ENCODE peak calls at places on chromosomes 13 and 19, in six cellular contexts. F is tibial nerve, J is ovary, V is suprapubic skin, D is SK-N-SH, N is A549. B is an unnamed sample.

GRCh38 chr19:42295831-42296525 is 6.0 kb upstream of the PRR19 start:
- DNase-seq in V (peak), N (peak), F (peak), D (peak), J (peak), B (peak)

GRCh38 chr13:21501709-21502108 is 42.6 kb upstream of the ZDHHC20 start:
- DNase-seq in F (no peak), V (no peak), D (no peak), J (no peak), N (peak), B (no peak)

GRCh38 chr13:76854894-76855293 is 31.3 kb downstream of the KCTD12 start:
- DNase-seq in N (no peak), D (no peak), V (no peak), F (no peak), J (no peak), B (no peak)

GRCh38 chr13:98664047-98664446 is 87.1 kb upstream of the STK24 start:
- DNase-seq in J (no peak), D (no peak), F (no peak), V (no peak), N (no peak), B (no peak)

GRCh38 chr13:48723168-48723567 is 69.4 kb downstream of the CYSLTR2 start:
- DNase-seq in F (no peak), J (no peak), N (no peak), V (no peak), D (no peak), B (no peak)

GRCh38 chr13:108087813-108088212 is 127.5 kb downstream of the LIG4 start:
- DNase-seq in V (no peak), J (no peak), D (no peak), N (no peak), F (no peak), B (no peak)

GRCh38 chr13:80923907-80924306 is 583.0 kb upstream of the SPRY2 start:
- DNase-seq in N (no peak), V (no peak), F (no peak), J (no peak), D (peak), B (no peak)

GRCh38 chr13:31042084-31042483 is 109.6 kb downstream of the TEX26 start:
- DNase-seq in F (no peak), V (no peak), J (no peak), N (no peak), D (no peak), B (no peak)

GRCh38 chr13:52048516-52048915 is 24.0 kb downstream of the UTP14C start:
- DNase-seq in F (no peak), N (no peak), J (no peak), V (no peak), D (no peak), B (no peak)

GRCh38 chr13:80336335-80336734 is 4.6 kb downstream of the SPRY2 start:
- DNase-seq in N (no peak), F (no peak), J (no peak), D (no peak), V (no peak), B (no peak)

DNA sequence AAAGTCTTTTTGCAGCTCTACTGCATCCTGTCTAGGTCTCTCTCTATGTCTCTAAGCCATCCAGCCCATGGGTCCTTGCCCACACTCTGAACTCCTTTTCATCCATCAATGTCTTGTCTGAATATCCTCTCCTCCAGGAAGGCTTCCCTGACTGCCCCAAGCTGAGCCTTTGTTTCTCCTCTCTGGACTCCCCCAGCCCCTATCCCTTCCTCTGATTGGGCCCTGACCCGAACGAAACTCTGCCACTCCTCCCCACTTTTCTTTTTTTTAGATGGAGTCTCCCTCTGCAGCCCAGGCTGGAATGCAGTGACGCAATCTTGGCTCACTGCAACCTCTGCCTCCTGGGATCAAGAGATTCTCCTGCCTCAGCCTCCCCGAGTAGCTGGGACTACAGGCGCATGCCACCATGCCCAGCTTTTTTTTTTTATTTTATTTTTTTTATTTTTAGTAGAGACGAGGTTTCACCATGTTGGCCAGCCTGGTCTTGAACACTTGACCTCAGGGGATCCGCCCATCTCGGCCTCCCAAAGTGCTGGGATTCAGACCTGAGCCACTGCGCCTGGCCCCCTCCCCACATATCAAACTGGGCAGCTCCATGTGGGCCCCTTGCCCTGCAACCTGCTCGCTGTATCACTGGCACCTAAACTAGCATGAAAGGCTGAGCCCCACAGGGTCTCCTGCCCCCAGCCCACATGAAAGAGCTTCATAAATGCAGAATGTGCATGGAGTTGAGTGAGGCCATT is 870 bp upstream of the UNC13A start:
- DNase-seq in D (no peak), V (no peak), J (no peak), N (no peak), F (no peak), B (no peak)
- TF ChIP-seq EP300 in D (no peak), V (no peak), J (no peak), N (no peak), F (no peak), B (no peak)

GRCh38 chr13:50243926-50244325 is 228.7 kb downstream of the KCNRG start:
- DNase-seq in V (no peak), N (no peak), D (no peak), J (no peak), F (no peak), B (no peak)

GRCh38 chr13:50248537-50249521 is 233.6 kb downstream of the KCNRG start:
- DNase-seq in V (no peak), D (no peak), N (no peak), F (no peak), J (no peak), B (no peak)

GRCh38 chr13:50241479-50241878 is 226.2 kb downstream of the KCNRG start:
- DNase-seq in N (no peak), J (no peak), F (no peak), D (no peak), V (no peak), B (no peak)

GRCh38 chr13:50244355-50244912 is 229.2 kb downstream of the KCNRG start:
- DNase-seq in D (no peak), J (no peak), V (no peak), F (no peak), N (no peak), B (no peak)

GRCh38 chr13:50244913-50245574 is 229.8 kb downstream of the KCNRG start:
- DNase-seq in F (no peak), J (no peak), N (peak), D (no peak), V (no peak), B (no peak)
- TF ChIP-seq EP300 in F (no peak), J (no peak), N (peak), D (no peak), V (no peak), B (no peak)

DNA sequence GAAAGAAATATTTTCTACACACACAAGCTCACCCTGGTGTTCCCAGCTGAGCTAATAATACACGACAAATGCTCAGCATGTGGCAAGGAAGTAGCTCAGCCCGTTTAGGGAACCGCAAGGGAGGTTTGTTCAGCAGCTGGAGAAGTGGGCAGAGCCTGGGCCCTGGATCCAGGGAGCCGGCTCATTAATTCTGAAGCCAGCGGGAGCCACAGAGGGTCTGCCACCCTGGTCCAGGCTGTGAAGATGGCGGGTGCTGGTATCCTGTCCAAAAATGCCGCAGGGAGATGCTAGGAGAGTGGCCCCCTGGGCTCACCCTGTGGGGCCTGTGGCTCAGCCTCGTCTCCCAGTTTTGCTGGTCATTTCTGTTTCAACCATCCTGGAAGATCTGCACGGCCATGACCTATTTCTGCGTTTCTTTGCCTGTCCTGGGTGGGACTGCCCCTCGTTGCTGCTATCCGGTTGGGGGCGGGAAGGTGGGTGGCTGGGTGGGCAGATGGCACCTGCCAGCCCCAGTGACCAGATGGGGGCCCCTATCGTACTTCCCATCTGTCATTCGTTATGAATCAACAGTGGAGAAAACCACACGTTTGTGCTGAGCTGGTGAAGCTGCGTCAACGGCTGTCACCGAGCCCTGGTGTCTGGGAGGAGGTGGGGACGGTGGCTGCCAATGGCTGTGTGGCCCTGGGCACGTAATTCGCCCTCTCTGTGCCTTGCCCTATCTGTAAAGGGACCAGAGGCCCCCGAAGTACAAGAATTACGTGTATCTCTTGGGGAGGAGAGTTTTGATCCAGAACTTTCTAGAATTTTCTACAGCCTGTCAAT is 2.7 kb upstream of the GNA15 start:
- DNase-seq in V (peak), D (peak), F (peak), N (no peak), J (no peak), B (no peak)
- TF ChIP-seq EP300 in V (no peak), D (no peak), F (no peak), N (no peak), J (no peak), B (no peak)

DNA sequence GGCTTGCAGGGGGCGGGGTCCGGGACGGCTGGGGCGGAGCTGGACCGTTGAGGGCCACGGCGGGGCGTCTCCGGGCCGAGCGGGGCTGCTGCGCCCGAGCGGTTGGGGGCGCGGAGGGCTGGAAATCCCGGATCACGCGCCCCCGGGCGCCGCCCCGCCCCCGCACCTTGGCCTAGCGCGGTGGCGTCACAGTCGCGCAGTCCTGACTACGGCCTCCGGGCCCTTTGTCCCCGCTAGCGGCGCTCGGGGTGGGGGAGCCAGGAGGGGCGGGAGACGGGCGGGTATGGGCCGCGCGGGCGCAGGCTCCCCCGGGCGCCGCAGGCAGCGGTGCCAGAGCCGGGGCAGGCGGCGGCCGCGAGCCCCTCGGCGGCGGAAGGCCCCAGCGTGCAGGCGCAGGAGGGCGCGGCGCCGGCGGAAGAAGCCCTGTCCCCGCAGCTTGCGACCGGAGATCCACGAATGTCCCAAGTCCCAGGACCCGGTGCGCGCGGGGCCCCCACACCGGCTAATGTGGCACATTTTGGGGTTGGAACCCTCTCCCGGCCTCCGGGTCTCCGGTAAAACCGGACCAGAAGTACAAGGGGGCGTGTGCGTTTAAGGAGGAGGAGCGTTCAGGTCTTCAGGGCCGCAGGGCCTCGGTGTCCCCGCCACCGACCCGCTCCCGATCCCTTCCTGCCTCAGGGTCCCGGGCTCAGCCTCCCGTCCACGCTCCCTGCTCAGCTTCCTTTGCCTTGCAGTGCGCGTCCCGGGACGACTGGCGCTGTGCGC is 840 bp downstream of the GPX4 start:
- DNase-seq in D (peak), F (peak), N (peak), V (peak), J (peak), B (no peak)
- TF ChIP-seq EP300 in D (no peak), F (no peak), N (no peak), V (no peak), J (no peak), B (no peak)

GRCh38 chr13:113216165-113217056 is 7.0 kb downstream of the CUL4A start:
- DNase-seq in N (peak), F (no peak), J (no peak), D (no peak), V (no peak), B (no peak)

GRCh38 chr13:113224486-113224885 is 15.1 kb downstream of the CUL4A start:
- DNase-seq in J (no peak), F (no peak), N (no peak), D (no peak), V (no peak), B (no peak)

GRCh38 chr13:113220877-113221276 is 11.5 kb downstream of the CUL4A start:
- DNase-seq in J (no peak), N (peak), F (no peak), V (no peak), D (peak), B (no peak)

GRCh38 chr13:113219311-113219940 is 10.0 kb downstream of the CUL4A start:
- DNase-seq in F (no peak), D (no peak), V (no peak), J (no peak), N (no peak), B (no peak)

GRCh38 chr13:113220141-113220598 is 10.8 kb downstream of the CUL4A start:
- DNase-seq in F (no peak), V (no peak), N (no peak), J (no peak), D (no peak), B (no peak)
- TF ChIP-seq EP300 in F (no peak), V (no peak), N (no peak), J (no peak), D (no peak), B (no peak)

DNA sequence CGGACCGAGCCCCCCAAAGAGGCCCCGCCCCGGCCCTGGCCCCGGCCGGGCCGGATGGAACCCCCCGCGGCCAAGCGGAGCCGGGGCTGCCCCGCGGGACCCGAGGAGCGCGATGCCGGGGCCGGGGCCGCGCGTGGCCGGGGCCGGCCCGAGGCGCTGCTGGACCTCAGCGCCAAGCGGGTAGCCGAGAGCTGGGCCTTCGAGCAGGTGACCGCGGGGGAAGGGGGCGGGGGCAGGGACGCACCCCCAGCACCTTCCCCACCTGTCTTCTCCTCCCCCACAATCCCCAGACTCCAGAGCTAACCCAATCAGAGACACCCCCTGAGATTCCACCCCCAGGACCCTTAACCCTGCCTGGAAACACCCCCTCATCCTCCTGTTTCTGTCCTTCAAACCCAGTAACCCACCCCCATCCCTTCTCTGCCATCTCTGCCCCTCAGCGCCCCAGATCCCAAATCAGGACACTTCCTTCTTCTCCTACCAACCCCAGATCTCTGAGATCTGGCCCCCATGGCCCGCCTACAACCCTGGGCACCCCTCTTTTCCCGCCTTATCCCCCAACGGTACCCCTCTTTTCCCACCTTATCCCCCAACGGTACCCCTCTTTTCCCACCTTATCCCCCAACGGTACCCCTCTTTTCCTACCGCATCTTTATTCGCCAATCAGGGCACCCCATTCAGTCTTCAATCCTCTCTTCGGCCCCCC is 505 bp downstream of the ZSWIM4 start:
- DNase-seq in F (no peak), D (peak), N (peak), V (no peak), J (peak), B (no peak)
- TF ChIP-seq EP300 in F (no peak), D (no peak), N (no peak), V (no peak), J (no peak), B (no peak)

DNA sequence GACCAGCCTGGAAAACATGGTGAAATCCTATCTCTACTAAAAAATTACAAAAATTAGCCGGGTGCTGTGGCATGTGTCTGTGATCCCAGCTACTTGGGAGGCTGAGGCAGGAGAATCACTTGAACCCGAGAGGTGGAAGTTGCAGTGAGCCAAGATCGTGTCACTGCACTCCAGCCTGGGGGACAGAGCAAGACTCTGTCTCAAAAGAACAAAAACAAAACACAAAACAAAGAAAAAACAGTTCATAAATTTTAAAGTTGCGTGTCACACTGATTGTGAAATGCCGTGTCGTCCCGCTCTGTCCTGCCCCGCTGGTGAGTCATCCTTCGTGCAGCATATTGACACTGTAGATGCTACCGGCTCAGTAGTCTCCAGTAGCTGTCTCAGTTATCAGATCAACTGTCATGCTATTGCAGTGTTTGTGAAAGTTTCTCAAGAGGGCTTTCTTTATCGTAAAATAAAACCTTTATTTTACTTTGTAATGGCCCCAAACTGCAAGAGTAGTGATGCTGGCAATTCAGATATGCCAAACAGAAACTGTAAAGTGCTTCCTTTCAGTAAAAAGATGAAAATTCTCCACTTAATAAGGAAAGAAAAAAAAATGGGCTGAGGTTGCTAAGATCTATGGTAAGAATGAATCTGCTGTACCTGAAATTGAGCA is 36.4 kb upstream of the IGFL1 start:
- DNase-seq in F (no peak), N (peak), D (no peak), J (no peak), V (peak), B (no peak)
- TF ChIP-seq EP300 in F (no peak), N (peak), D (no peak), J (no peak), V (no peak), B (no peak)

GRCh38 chr19:47381121-47381520 is 32.0 kb downstream of the DHX34 start:
- DNase-seq in D (no peak), N (no peak), F (no peak), J (no peak), V (no peak), B (no peak)

GRCh38 chr19:47380559-47380958 is 31.4 kb downstream of the DHX34 start:
- DNase-seq in D (no peak), V (no peak), F (no peak), J (no peak), N (no peak), B (no peak)

GRCh38 chr19:47377801-47378200 is 28.7 kb downstream of the DHX34 start:
- DNase-seq in J (no peak), V (no peak), N (no peak), D (no peak), F (no peak), B (no peak)

GRCh38 chr19:47378246-47378645 is 29.1 kb downstream of the DHX34 start:
- DNase-seq in V (no peak), N (no peak), J (no peak), D (no peak), F (no peak), B (no peak)

DNA sequence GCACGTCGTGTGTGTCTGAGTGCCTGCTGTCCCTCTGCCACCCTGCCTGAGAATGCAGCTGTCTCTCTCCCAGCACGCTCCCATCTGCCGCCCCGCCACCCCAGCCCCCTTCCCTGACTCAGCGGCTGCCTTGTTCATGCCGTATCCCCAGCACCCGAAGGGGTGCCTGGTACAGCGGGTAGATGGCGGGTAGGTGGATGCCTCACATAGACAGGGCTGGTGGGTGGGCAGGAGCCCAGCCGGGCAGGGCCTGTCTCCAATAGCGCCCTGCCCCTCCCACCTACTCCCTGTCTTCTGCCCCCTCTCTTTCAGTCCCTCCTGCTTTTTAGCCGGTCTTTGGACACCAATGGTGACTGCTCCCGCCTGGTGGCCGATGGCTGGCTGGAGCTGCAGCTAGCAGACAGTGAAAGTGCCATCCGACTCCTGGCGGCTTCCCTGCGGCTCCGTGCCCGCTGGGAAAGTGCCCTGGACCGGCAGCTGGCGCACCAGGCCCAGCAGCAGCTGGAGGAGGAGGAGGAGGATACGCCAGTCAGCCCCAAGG is 30.4 kb downstream of the DHX34 start:
- DNase-seq in J (no peak), F (no peak), N (no peak), D (no peak), V (no peak), B (no peak)
- TF ChIP-seq EP300 in J (no peak), F (no peak), N (no peak), D (no peak), V (no peak), B (no peak)

B was measured in esophagus muscularis mucosa.